ENCODE peak calls at places on chromosomes 4 and X, in four cellular contexts. Y, J, P and O are unnamed samples.

GRCh38 chr4:116531870-116532269 is 553.5 kb downstream of the TRAM1L1 start:
- DNase-seq in Y (peak), J (no peak), P (no peak), O (no peak)

GRCh38 chrX:11329016-11329415 is 35.8 kb downstream of the AMELX start:
- DNase-seq in Y (peak), J (no peak), P (no peak), O (no peak)

GRCh38 chr4:55303818-55304217 is 42.2 kb upstream of the SRD5A3 start:
- DNase-seq in Y (peak), J (no peak), P (peak), O (no peak)

GRCh38 chrX:32185160-32185559 is 1026.2 kb downstream of the DMD start:
- DNase-seq in Y (no peak), J (no peak), P (no peak), O (no peak)

GRCh38 chr4:3702551-3703221 is 63.5 kb upstream of the ADRA2C start:
- DNase-seq in Y (no peak), J (no peak), P (no peak), O (peak)

GRCh38 chr4:150510176-150510875 is 71.6 kb upstream of the MAB21L2 start:
- DNase-seq in Y (peak), J (no peak), P (peak), O (no peak)

GRCh38 chrX:77444075-77444474 is 3.1 kb upstream of the FGF16 start:
- DNase-seq in Y (no peak), J (no peak), P (no peak), O (no peak)

GRCh38 chrX:38929966-38930421 is 128.7 kb downstream of the MID1IP1 start:
- DNase-seq in Y (peak), J (no peak), P (peak), O (no peak)

GRCh38 chr4:159018062-159018629 is 84.7 kb upstream of the RAPGEF2 start:
- DNase-seq in Y (no peak), J (no peak), P (no peak), O (no peak)

GRCh38 chr4:42411803-42412202 is 14.5 kb downstream of the SHISA3 start:
- DNase-seq in Y (peak), J (no peak), P (peak), O (no peak)

GRCh38 chr4:22607382-22607781 is 85.4 kb upstream of the GBA3 start:
- DNase-seq in Y (peak), J (peak), P (peak), O (no peak)

GRCh38 chrX:41200785-41201184 is 115.5 kb downstream of the USP9X start:
- DNase-seq in Y (no peak), J (no peak), P (no peak), O (no peak)

GRCh38 chr4:180377741-180378140 is 1865.5 kb upstream of the TENM3 start:
- DNase-seq in Y (no peak), J (no peak), P (no peak), O (no peak)

GRCh38 chr4:86015412-86016350 is 344.2 kb downstream of the MAPK10 start:
- DNase-seq in Y (no peak), J (no peak), P (no peak), O (no peak)

GRCh38 chr4:80007745-80008149 is 65.3 kb downstream of the ANTXR2 start:
- DNase-seq in Y (no peak), J (no peak), P (peak), O (no peak)

GRCh38 chrX:107935200-107935599 is 47.0 kb downstream of the TEX13B start:
- DNase-seq in Y (peak), J (no peak), P (peak), O (no peak)

GRCh38 chrX:16585486-16586370 is 64.2 kb upstream of the S100G start:
- DNase-seq in Y (no peak), J (no peak), P (no peak), O (no peak)

GRCh38 chrX:129980043-129980442 is 2.4 kb upstream of the BCORL1 start:
- DNase-seq in Y (no peak), J (peak), P (no peak), O (no peak)

GRCh38 chr4:80335554-80336358 is at the start of gene CFAP299:
- DNase-seq in Y (peak), J (peak), P (peak), O (peak)

GRCh38 chrX:140765043-140765784 is 55.7 kb downstream of the LINC00632 start:
- DNase-seq in Y (peak), J (no peak), P (peak), O (no peak)

GRCh38 chrX:121161501-121161933 is 114.1 kb downstream of the GLUD2 start:
- DNase-seq in Y (no peak), J (no peak), P (peak), O (no peak)

GRCh38 chr4:131091896-131092295 is 1995.9 kb downstream of the C4orf33 start:
- DNase-seq in Y (peak), J (no peak), P (peak), O (no peak)

GRCh38 chr4:6932918-6933317 is 23.3 kb downstream of the TBC1D14 start:
- DNase-seq in Y (no peak), J (no peak), P (no peak), O (no peak)

GRCh38 chr4:188372856-188373255 is 233.6 kb downstream of the TRIML1 start:
- DNase-seq in Y (no peak), J (no peak), P (peak), O (no peak)

GRCh38 chrX:124433186-124433585 is 86.8 kb downstream of the SH2D1A start:
- DNase-seq in Y (no peak), J (no peak), P (no peak), O (no peak)

GRCh38 chr4:155407480-155407879 is 30.7 kb upstream of the MAP9 start:
- DNase-seq in Y (no peak), J (no peak), P (no peak), O (no peak)

GRCh38 chrX:23953908-23954269 is 46.1 kb downstream of the CXorf58 start:
- DNase-seq in Y (no peak), J (no peak), P (no peak), O (no peak)

GRCh38 chr4:85722806-85723205 is 247.9 kb downstream of the ARHGAP24 start:
- DNase-seq in Y (no peak), J (no peak), P (no peak), O (no peak)

GRCh38 chr4:173243321-173243720 is 74.7 kb downstream of the GALNT7 start:
- DNase-seq in Y (peak), J (no peak), P (peak), O (no peak)

GRCh38 chrX:16882702-16883486 is 12.7 kb upstream of the RBBP7 start:
- DNase-seq in Y (peak), J (peak), P (peak), O (peak)

GRCh38 chrX:133053854-133054565 is 42.9 kb downstream of the USP26 start:
- DNase-seq in Y (peak), J (no peak), P (no peak), O (no peak)

DNA sequence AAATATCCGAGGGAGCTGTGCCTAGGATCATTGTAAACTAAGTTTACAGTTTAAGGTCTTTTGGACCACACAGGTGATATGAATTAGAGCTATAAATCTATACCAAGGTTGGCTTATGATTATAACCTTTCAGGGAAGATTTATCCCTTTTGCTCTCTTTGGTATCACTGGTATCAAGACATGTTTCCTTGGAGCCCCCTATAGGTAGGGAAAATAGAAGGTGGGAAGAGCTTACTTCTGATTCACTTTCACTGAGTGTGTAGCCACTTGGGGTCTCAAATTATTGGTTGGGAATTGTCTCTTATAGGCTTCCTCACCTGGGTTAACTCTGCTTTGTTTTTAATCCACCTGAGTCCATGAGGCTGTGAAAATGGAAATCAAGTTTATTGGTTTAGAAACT is 262.1 kb upstream of the NR3C2 start:
- DNase-seq in Y (no peak), J (no peak), P (no peak), O (no peak)
- TF ChIP-seq CTCF in Y (no peak), J (no peak), P (no peak), O (no peak)

DNA sequence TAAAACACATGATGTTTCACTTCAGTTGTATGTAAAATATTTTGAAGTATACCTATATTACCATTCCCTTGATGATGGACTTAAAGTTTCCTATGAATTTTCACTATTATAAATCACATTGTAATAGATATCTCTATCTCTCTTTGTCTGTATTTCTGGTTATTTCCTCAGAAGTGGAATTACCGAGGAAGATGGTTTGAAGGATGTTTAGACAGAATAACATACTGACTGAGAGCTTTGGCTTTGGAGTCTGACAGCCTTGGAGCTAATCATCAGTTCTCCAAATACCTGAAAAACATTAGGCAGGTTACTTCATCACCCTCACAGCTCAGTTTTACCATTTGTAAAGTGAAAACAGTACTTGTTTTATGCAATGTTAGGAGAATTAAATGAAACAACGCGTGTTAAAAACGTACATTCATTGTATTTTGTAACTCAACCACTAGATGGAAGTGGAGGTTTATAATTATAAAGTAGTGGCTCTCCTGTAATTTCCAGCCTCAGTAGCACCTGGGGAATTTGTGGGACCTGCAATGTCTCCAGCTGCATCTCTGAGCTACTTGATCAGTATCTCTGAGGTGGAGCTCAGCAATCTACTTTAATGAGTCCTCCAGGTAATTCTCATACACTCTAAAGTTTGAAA is 14.3 kb downstream of the JCHAIN start:
- DNase-seq in Y (peak), J (no peak), P (peak), O (no peak)
- TF ChIP-seq CTCF in Y (peak), J (peak), P (peak), O (peak)

GRCh38 chr4:183838987-183839712 is 66.0 kb upstream of the STOX2 start:
- DNase-seq in Y (peak), J (no peak), P (peak), O (no peak)
- TF ChIP-seq CTCF in Y (peak), J (no peak), P (no peak), O (no peak)

DNA sequence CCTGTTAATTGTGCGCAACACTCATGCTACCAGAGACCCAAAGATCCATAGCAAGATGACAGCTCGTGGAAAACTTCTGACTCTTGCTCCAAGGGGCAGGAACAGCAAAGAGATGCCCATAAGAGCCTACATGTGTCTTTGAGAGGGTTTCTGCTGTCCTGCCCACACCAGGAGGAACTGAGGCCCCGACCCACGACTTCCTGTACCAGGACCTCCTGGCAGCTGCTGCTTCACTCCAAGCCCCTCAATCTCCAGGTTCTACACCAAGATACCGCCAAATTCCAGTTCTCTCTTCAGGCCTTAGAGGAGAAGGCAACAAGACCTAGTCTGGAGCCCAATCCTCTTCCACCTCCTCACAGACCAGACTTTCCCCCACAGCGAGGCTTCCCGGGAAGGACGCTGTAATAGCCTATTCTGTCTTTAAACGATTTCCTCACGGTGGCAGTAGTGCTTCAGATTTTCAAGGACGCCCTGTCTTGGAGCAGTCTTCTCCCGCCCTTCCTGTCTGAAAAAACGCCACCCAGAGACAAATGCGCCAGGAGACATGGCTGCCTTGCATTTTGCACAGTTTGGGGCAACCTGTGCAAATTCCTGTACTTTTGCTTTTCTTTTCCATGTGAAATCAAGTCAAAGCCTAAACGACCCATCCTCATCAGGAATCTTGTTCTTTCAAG is 230.2 kb upstream of the STK26 start:
- DNase-seq in Y (peak), J (peak), P (no peak), O (no peak)
- TF ChIP-seq CTCF in Y (no peak), J (no peak), P (no peak), O (no peak)

GRCh38 chr4:144740316-144740715 is 94.4 kb downstream of the HHIP start:
- DNase-seq in Y (peak), J (no peak), P (no peak), O (no peak)
- TF ChIP-seq CTCF in Y (no peak), J (no peak), P (no peak), O (no peak)

DNA sequence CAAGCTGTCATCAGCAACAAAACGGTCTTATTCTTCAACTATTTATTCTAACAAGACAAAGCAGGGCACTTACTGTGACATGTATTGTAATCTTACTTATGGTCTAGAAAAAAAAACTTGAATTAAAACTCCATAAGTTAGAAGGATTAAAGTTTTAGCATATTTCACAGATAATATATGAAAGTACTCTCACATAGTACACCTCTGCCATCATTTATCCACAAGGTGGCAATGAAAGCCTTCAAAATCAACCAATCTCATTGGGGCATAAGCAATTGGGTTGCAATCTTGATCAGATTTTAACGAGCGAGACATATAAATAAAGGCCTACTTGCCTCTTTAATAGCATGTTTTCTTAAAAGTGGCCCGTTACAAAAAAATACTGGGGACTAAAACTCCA is 1382.9 kb downstream of the FAM133A start:
- DNase-seq in Y (peak), J (no peak), P (peak), O (no peak)
- TF ChIP-seq CTCF in Y (peak), J (no peak), P (peak), O (no peak)

GRCh38 chr4:106201373-106201772 is 114.6 kb downstream of the TBCK start:
- DNase-seq in Y (peak), J (no peak), P (peak), O (no peak)
- TF ChIP-seq CTCF in Y (peak), J (no peak), P (peak), O (no peak)

DNA sequence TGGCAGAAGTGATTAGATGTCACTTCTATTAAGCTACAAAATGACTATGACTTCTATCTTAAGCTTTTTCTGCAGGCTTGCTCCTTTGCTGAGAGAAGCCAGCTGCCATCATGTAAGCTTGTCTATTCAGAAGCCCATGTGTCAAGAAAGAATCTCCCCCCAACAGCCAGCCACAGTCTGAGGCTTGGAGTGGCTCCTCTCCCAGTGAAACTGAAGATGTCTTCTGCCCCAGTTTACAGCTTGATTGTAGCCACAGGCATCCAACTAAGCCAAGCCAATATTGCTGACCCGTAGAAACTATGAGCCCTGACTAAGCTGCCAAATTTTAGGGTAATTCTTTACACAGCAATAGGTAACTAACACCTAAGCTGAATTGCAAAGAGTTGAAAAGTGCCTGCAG is 26.7 kb upstream of the SLC10A7 start:
- DNase-seq in Y (no peak), J (no peak), P (no peak), O (no peak)
- TF ChIP-seq CTCF in Y (no peak), J (no peak), P (no peak), O (no peak)

DNA sequence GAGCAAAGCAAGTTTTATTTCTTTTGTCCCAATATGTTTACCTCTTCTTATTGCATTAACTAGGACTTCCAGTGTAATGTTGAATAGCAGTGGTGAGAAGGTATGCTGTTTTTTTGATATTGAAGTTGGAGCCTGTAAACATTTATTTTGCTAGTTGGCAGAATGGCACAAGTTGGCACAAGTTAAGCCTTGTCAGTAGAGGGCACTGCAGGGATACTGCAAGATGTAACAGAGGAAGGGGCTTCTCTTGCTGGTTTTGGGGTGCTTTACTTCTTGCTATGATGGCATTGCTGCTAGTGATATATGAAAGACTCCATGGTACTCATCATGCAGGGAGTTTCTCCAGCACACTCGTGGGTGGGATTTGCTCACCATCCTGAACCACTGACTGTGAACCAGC is 327.3 kb upstream of the ARX start:
- DNase-seq in Y (no peak), J (no peak), P (no peak), O (no peak)
- TF ChIP-seq CTCF in Y (no peak), J (no peak), P (no peak), O (no peak)